ENCODE peak calls at places on chromosomes 3 and 15, in nine cellular contexts. One of them, this sample, is unnamed.
A peak's percentile ranks its signal among the peaks of the same experiment; 100 is the strongest.

GRCh38 chr3:96182756-96183155 is 631.6 kb upstream of the EPHA6 start:
- DNase-seq in SW 1271: no peak
- DNase-seq in stimulated activated CD4-positive, alpha-beta T cell treated with anti-CD3 and anti-CD28 coated beads, TNF-alpha, amount 100 ng/mL, for 4 hours: no peak
- DNase-seq in foreskin fibroblast: no peak
- DNase-seq in GM03348: no peak
- DNase-seq in uterus: no peak
- DNase-seq in ecto neural progenitor cell: no peak
- DNase-seq in immature natural killer cell: no peak
- DNase-seq in AG09309: no peak
- DNase-seq in this sample: no peak

GRCh38 chr3:67605377-67605776 is 49.0 kb downstream of the SUCLG2 start:
- DNase-seq in ecto neural progenitor cell: no peak
- DNase-seq in SW 1271: no peak
- DNase-seq in GM03348: peak; percentile 72
- DNase-seq in stimulated activated CD4-positive, alpha-beta T cell treated with anti-CD3 and anti-CD28 coated beads, TNF-alpha, amount 100 ng/mL, for 4 hours: no peak
- DNase-seq in AG09309: peak; percentile 57
- DNase-seq in foreskin fibroblast: peak; percentile 68
- DNase-seq in immature natural killer cell: no peak
- DNase-seq in uterus: no peak
- DNase-seq in this sample: no peak

GRCh38 chr15:85828869-85829268 is 34.1 kb upstream of the KLHL25 start:
- DNase-seq in stimulated activated CD4-positive, alpha-beta T cell treated with anti-CD3 and anti-CD28 coated beads, TNF-alpha, amount 100 ng/mL, for 4 hours: no peak
- DNase-seq in foreskin fibroblast: no peak
- DNase-seq in SW 1271: no peak
- DNase-seq in uterus: no peak
- DNase-seq in AG09309: no peak
- DNase-seq in immature natural killer cell: no peak
- DNase-seq in ecto neural progenitor cell: no peak
- DNase-seq in GM03348: no peak
- DNase-seq in this sample: no peak

GRCh38 chr3:143226678-143227291 is 107.2 kb downstream of the CHST2 start:
- DNase-seq in foreskin fibroblast: no peak
- DNase-seq in stimulated activated CD4-positive, alpha-beta T cell treated with anti-CD3 and anti-CD28 coated beads, TNF-alpha, amount 100 ng/mL, for 4 hours: no peak
- DNase-seq in AG09309: no peak
- DNase-seq in uterus: no peak
- DNase-seq in immature natural killer cell: no peak
- DNase-seq in SW 1271: no peak
- DNase-seq in ecto neural progenitor cell: no peak
- DNase-seq in GM03348: no peak
- DNase-seq in this sample: no peak

GRCh38 chr15:48802867-48803266 is 8.0 kb downstream of the CEP152 start:
- DNase-seq in stimulated activated CD4-positive, alpha-beta T cell treated with anti-CD3 and anti-CD28 coated beads, TNF-alpha, amount 100 ng/mL, for 4 hours: no peak
- DNase-seq in GM03348: peak; percentile 69
- DNase-seq in ecto neural progenitor cell: no peak
- DNase-seq in immature natural killer cell: no peak
- DNase-seq in SW 1271: no peak
- DNase-seq in AG09309: peak; percentile 88
- DNase-seq in uterus: no peak
- DNase-seq in foreskin fibroblast: peak; percentile 93
- DNase-seq in this sample: no peak

GRCh38 chr3:6099458-6100137 is 761.3 kb upstream of the GRM7 start:
- DNase-seq in stimulated activated CD4-positive, alpha-beta T cell treated with anti-CD3 and anti-CD28 coated beads, TNF-alpha, amount 100 ng/mL, for 4 hours: no peak
- DNase-seq in SW 1271: no peak
- DNase-seq in ecto neural progenitor cell: no peak
- DNase-seq in GM03348: no peak
- DNase-seq in immature natural killer cell: no peak
- DNase-seq in uterus: no peak
- DNase-seq in foreskin fibroblast: no peak
- DNase-seq in AG09309: no peak
- DNase-seq in this sample: no peak

GRCh38 chr3:191470543-191470942 is 9.6 kb downstream of the PYDC2 start:
- DNase-seq in SW 1271: no peak
- DNase-seq in foreskin fibroblast: no peak
- DNase-seq in ecto neural progenitor cell: no peak
- DNase-seq in AG09309: no peak
- DNase-seq in stimulated activated CD4-positive, alpha-beta T cell treated with anti-CD3 and anti-CD28 coated beads, TNF-alpha, amount 100 ng/mL, for 4 hours: no peak
- DNase-seq in GM03348: no peak
- DNase-seq in uterus: no peak
- DNase-seq in immature natural killer cell: no peak
- DNase-seq in this sample: no peak

GRCh38 chr3:107683447-107683846 is 160.7 kb downstream of the BBX start:
- DNase-seq in SW 1271: no peak
- DNase-seq in foreskin fibroblast: peak; percentile 44
- DNase-seq in uterus: no peak
- DNase-seq in immature natural killer cell: no peak
- DNase-seq in AG09309: no peak
- DNase-seq in GM03348: peak; percentile 24
- DNase-seq in ecto neural progenitor cell: no peak
- DNase-seq in stimulated activated CD4-positive, alpha-beta T cell treated with anti-CD3 and anti-CD28 coated beads, TNF-alpha, amount 100 ng/mL, for 4 hours: no peak
- DNase-seq in this sample: no peak

GRCh38 chr3:9175421-9175820 is 74.0 kb downstream of the SRGAP3 start:
- DNase-seq in immature natural killer cell: no peak
- DNase-seq in stimulated activated CD4-positive, alpha-beta T cell treated with anti-CD3 and anti-CD28 coated beads, TNF-alpha, amount 100 ng/mL, for 4 hours: no peak
- DNase-seq in GM03348: peak; percentile 35
- DNase-seq in SW 1271: no peak
- DNase-seq in uterus: no peak
- DNase-seq in foreskin fibroblast: no peak
- DNase-seq in AG09309: no peak
- DNase-seq in ecto neural progenitor cell: no peak
- DNase-seq in this sample: peak; percentile 50

This sample was measured in dermis microvascular lymphatic vessel endothelial cell.